ENCODE peak calls at places on chromosomes 6 and 20, in eight cellular contexts. L, A, W, D, F, O, C and Q are unnamed samples.

GRCh38 chr6:56807992-56808342 is 146.9 kb upstream of the BEND6 start:
- DNase-seq in W (no peak), O (no peak), D (no peak), A (no peak), F (no peak), L (no peak), C (no peak), Q (no peak)

GRCh38 chr6:43172127-43173007 is 1.3 kb downstream of the SRF start:
- DNase-seq in O (no peak), F (no peak), C (peak; percentile 48), A (peak; percentile 50), W (peak; percentile 56), D (peak; percentile 38), L (peak; percentile 31), Q (no peak)

GRCh38 chr20:63268256-63268655 is 4.4 kb upstream of the ARFGAP1 start:
- DNase-seq in F (no peak), D (no peak), W (no peak), A (no peak), O (no peak), C (no peak), L (no peak), Q (no peak)

GRCh38 chr6:13688692-13689196 is 22.9 kb downstream of the RANBP9 start:
- DNase-seq in A (no peak), D (no peak), W (no peak), L (no peak), F (no peak), O (no peak), C (no peak), Q (no peak)

GRCh38 chr6:8814440-8815000 is 379.2 kb upstream of the SLC35B3 start:
- DNase-seq in C (no peak), O (no peak), F (no peak), A (no peak), L (no peak), D (no peak), W (no peak), Q (no peak)

GRCh38 chr20:20821496-20822260 is 109.2 kb upstream of the RALGAPA2 start:
- DNase-seq in O (no peak), F (no peak), W (no peak), A (no peak), L (peak; percentile 48), C (no peak), D (no peak), Q (no peak)

GRCh38 chr6:20034408-20034769 is 177.9 kb downstream of the MBOAT1 start:
- DNase-seq in O (no peak), L (no peak), F (no peak), D (no peak), A (no peak), C (no peak), W (no peak), Q (no peak)

GRCh38 chr20:62216636-62217566 is 3.2 kb downstream of the HRH3 start:
- DNase-seq in D (no peak), L (no peak), C (no peak), O (no peak), F (no peak), A (no peak), W (no peak), Q (no peak)

GRCh38 chr6:47479156-47479541 is 1.6 kb downstream of the CD2AP start:
- DNase-seq in F (no peak), C (no peak), O (no peak), W (no peak), L (no peak), A (no peak), D (no peak), Q (no peak)

GRCh38 chr20:46282669-46283068 is 25.6 kb downstream of the CDH22 start:
- DNase-seq in F (no peak), C (no peak), L (peak; percentile 46), O (no peak), W (no peak), D (no peak), A (no peak), Q (no peak)

GRCh38 chr6:40999498-41000070 is 39.4 kb downstream of the UNC5CL start:
- DNase-seq in C (no peak), L (peak; percentile 77), F (peak; percentile 22), O (no peak), W (no peak), D (peak; percentile 78), A (no peak), Q (no peak)

GRCh38 chr20:62834967-62835730 is 18.3 kb downstream of the COL9A3 start:
- DNase-seq in O (no peak), W (no peak), L (no peak), D (no peak), F (no peak), A (no peak), C (no peak), Q (no peak)

GRCh38 chr6:32947552-32948465 is 5.1 kb downstream of the HLA-DMA start:
- DNase-seq in D (peak; percentile 43), F (no peak), C (peak; percentile 54), A (no peak), W (peak; percentile 50), O (no peak), L (peak; percentile 63), Q (no peak)

GRCh38 chr20:43022568-43022967 is 167.1 kb downstream of the PTPRT start:
- DNase-seq in F (no peak), O (no peak), W (no peak), C (no peak), L (no peak), D (no peak), A (no peak), Q (no peak)